ENCODE peak calls at places on chromosome 15, in ten cellular contexts. One of them, this sample, is unnamed.

GRCh38 chr15:38868326-38869114 is 303.9 kb upstream of the RASGRP1 start:
- DNase-seq in natural killer cell: no peak
- DNase-seq in trophoblast cell: peak; percentile 64
- DNase-seq in cardiac fibroblast: peak; percentile 97
- DNase-seq in Kasumi-1: no peak
- DNase-seq in endothelial cell: no peak
- DNase-seq in neural crest cell: no peak
- DNase-seq in NB4: no peak
- DNase-seq in fibroblast of the aortic adventitia: peak; percentile 88
- DNase-seq in iPS-NIHi11: no peak
- DNase-seq in this sample: peak; percentile 76

GRCh38 chr15:83843511-83843910 is 189.6 kb downstream of the ADAMTSL3 start:
- DNase-seq in Kasumi-1: no peak
- DNase-seq in cardiac fibroblast: peak; percentile 80
- DNase-seq in natural killer cell: no peak
- DNase-seq in trophoblast cell: no peak
- DNase-seq in iPS-NIHi11: no peak
- DNase-seq in fibroblast of the aortic adventitia: peak; percentile 99
- DNase-seq in endothelial cell: no peak
- DNase-seq in NB4: no peak
- DNase-seq in neural crest cell: no peak
- DNase-seq in this sample: peak; percentile 87

GRCh38 chr15:99481831-99482230 is 84.0 kb upstream of the MEF2A start:
- DNase-seq in trophoblast cell: no peak
- DNase-seq in Kasumi-1: no peak
- DNase-seq in natural killer cell: no peak
- DNase-seq in NB4: no peak
- DNase-seq in cardiac fibroblast: no peak
- DNase-seq in iPS-NIHi11: no peak
- DNase-seq in neural crest cell: no peak
- DNase-seq in fibroblast of the aortic adventitia: no peak
- DNase-seq in endothelial cell: no peak
- DNase-seq in this sample: no peak

GRCh38 chr15:67280217-67280616 is 25.6 kb downstream of the IQCH start:
- DNase-seq in natural killer cell: no peak
- DNase-seq in trophoblast cell: no peak
- DNase-seq in NB4: no peak
- DNase-seq in Kasumi-1: no peak
- DNase-seq in neural crest cell: no peak
- DNase-seq in iPS-NIHi11: no peak
- DNase-seq in fibroblast of the aortic adventitia: no peak
- DNase-seq in cardiac fibroblast: no peak
- DNase-seq in endothelial cell: no peak
- DNase-seq in this sample: no peak

GRCh38 chr15:64667736-64668161 is 107.6 kb downstream of the RBPMS2 start:
- DNase-seq in Kasumi-1: no peak
- DNase-seq in cardiac fibroblast: peak; percentile 74
- DNase-seq in endothelial cell: no peak
- DNase-seq in fibroblast of the aortic adventitia: peak; percentile 70
- DNase-seq in neural crest cell: no peak
- DNase-seq in iPS-NIHi11: no peak
- DNase-seq in NB4: no peak
- DNase-seq in trophoblast cell: no peak
- DNase-seq in natural killer cell: no peak
- DNase-seq in this sample: peak; percentile 84

GRCh38 chr15:44882499-44882968 is 74.0 kb upstream of the TERB2 start:
- DNase-seq in NB4: no peak
- DNase-seq in cardiac fibroblast: no peak
- DNase-seq in neural crest cell: no peak
- DNase-seq in Kasumi-1: no peak
- DNase-seq in endothelial cell: no peak
- DNase-seq in natural killer cell: no peak
- DNase-seq in iPS-NIHi11: no peak
- DNase-seq in trophoblast cell: no peak
- DNase-seq in fibroblast of the aortic adventitia: no peak
- DNase-seq in this sample: no peak

GRCh38 chr15:31489801-31490646 is 163.4 kb downstream of the KLF13 start:
- DNase-seq in cardiac fibroblast: peak; percentile 74
- DNase-seq in iPS-NIHi11: peak; percentile 74
- DNase-seq in Kasumi-1: peak; percentile 13
- DNase-seq in NB4: peak; percentile 64
- DNase-seq in fibroblast of the aortic adventitia: peak; percentile 75
- DNase-seq in neural crest cell: peak; percentile 32
- DNase-seq in trophoblast cell: peak; percentile 9
- DNase-seq in endothelial cell: no peak
- DNase-seq in natural killer cell: no peak
- DNase-seq in this sample: peak; percentile 34

GRCh38 chr15:62953496-62953895 is 89.1 kb upstream of the TPM1 start:
- DNase-seq in Kasumi-1: no peak
- DNase-seq in endothelial cell: no peak
- DNase-seq in NB4: no peak
- DNase-seq in natural killer cell: no peak
- DNase-seq in neural crest cell: no peak
- DNase-seq in iPS-NIHi11: no peak
- DNase-seq in trophoblast cell: no peak
- DNase-seq in fibroblast of the aortic adventitia: no peak
- DNase-seq in cardiac fibroblast: no peak
- DNase-seq in this sample: no peak

GRCh38 chr15:57237282-57237642 is 139.0 kb upstream of the CGNL1 start:
- DNase-seq in fibroblast of the aortic adventitia: no peak
- DNase-seq in Kasumi-1: no peak
- DNase-seq in trophoblast cell: no peak
- DNase-seq in NB4: no peak
- DNase-seq in cardiac fibroblast: no peak
- DNase-seq in iPS-NIHi11: peak; percentile 26
- DNase-seq in endothelial cell: no peak
- DNase-seq in natural killer cell: no peak
- DNase-seq in neural crest cell: no peak
- DNase-seq in this sample: no peak

GRCh38 chr15:71753346-71753745 is 57.0 kb upstream of the NR2E3 start:
- DNase-seq in natural killer cell: no peak
- DNase-seq in Kasumi-1: no peak
- DNase-seq in neural crest cell: no peak
- DNase-seq in endothelial cell: no peak
- DNase-seq in iPS-NIHi11: no peak
- DNase-seq in fibroblast of the aortic adventitia: peak; percentile 44
- DNase-seq in cardiac fibroblast: peak; percentile 48
- DNase-seq in trophoblast cell: no peak
- DNase-seq in NB4: no peak
- DNase-seq in this sample: no peak

GRCh38 chr15:45205192-45205591 is 17.4 kb upstream of the SHF start:
- DNase-seq in trophoblast cell: peak; percentile 72
- DNase-seq in endothelial cell: peak; percentile 76
- DNase-seq in neural crest cell: peak; percentile 71
- DNase-seq in NB4: peak; percentile 71
- DNase-seq in iPS-NIHi11: peak; percentile 76
- DNase-seq in natural killer cell: peak; percentile 35
- DNase-seq in Kasumi-1: peak; percentile 28
- DNase-seq in fibroblast of the aortic adventitia: peak; percentile 68
- DNase-seq in cardiac fibroblast: peak; percentile 76
- DNase-seq in this sample: peak; percentile 14

GRCh38 chr15:70852501-70853269 is 1.3 kb downstream of the LARP6 start:
- DNase-seq in neural crest cell: no peak
- DNase-seq in iPS-NIHi11: no peak
- DNase-seq in natural killer cell: no peak
- DNase-seq in Kasumi-1: no peak
- DNase-seq in fibroblast of the aortic adventitia: peak; percentile 68
- DNase-seq in cardiac fibroblast: peak; percentile 79
- DNase-seq in endothelial cell: no peak
- DNase-seq in trophoblast cell: no peak
- DNase-seq in NB4: no peak
- DNase-seq in this sample: peak; percentile 54

GRCh38 chr15:99981223-99981647 is 248.0 kb upstream of the LYSMD4 start:
- DNase-seq in endothelial cell: no peak
- DNase-seq in natural killer cell: no peak
- DNase-seq in trophoblast cell: no peak
- DNase-seq in cardiac fibroblast: no peak
- DNase-seq in neural crest cell: no peak
- DNase-seq in NB4: no peak
- DNase-seq in iPS-NIHi11: no peak
- DNase-seq in Kasumi-1: no peak
- DNase-seq in fibroblast of the aortic adventitia: no peak
- DNase-seq in this sample: no peak

GRCh38 chr15:63195257-63196023 is 6.0 kb downstream of the RAB8B start:
- DNase-seq in NB4: peak; percentile 41
- DNase-seq in fibroblast of the aortic adventitia: peak; percentile 25
- DNase-seq in iPS-NIHi11: no peak
- DNase-seq in endothelial cell: no peak
- DNase-seq in Kasumi-1: peak; percentile 22
- DNase-seq in natural killer cell: no peak
- DNase-seq in neural crest cell: no peak
- DNase-seq in cardiac fibroblast: no peak
- DNase-seq in trophoblast cell: no peak
- DNase-seq in this sample: no peak

GRCh38 chr15:84818221-84819131 is 1.3 kb downstream of the ALPK3 start:
- DNase-seq in neural crest cell: peak; percentile 16
- DNase-seq in iPS-NIHi11: peak; percentile 82
- DNase-seq in NB4: no peak
- DNase-seq in endothelial cell: peak; percentile 66
- DNase-seq in Kasumi-1: peak; percentile 26
- DNase-seq in trophoblast cell: no peak
- DNase-seq in natural killer cell: no peak
- DNase-seq in cardiac fibroblast: peak; percentile 60
- DNase-seq in fibroblast of the aortic adventitia: peak; percentile 22
- DNase-seq in this sample: peak; percentile 26

GRCh38 chr15:47885921-47886320 is 168.6 kb downstream of the SEMA6D start:
- DNase-seq in natural killer cell: no peak
- DNase-seq in fibroblast of the aortic adventitia: peak; percentile 12
- DNase-seq in neural crest cell: no peak
- DNase-seq in trophoblast cell: no peak
- DNase-seq in Kasumi-1: no peak
- DNase-seq in cardiac fibroblast: peak; percentile 90
- DNase-seq in endothelial cell: no peak
- DNase-seq in NB4: no peak
- DNase-seq in iPS-NIHi11: no peak
- DNase-seq in this sample: peak; percentile 90

GRCh38 chr15:68553994-68554715 is 24.6 kb upstream of the CORO2B start:
- DNase-seq in NB4: peak; percentile 64
- DNase-seq in endothelial cell: peak; percentile 90
- DNase-seq in natural killer cell: peak; percentile 37
- DNase-seq in fibroblast of the aortic adventitia: peak; percentile 76
- DNase-seq in Kasumi-1: peak; percentile 33
- DNase-seq in iPS-NIHi11: peak; percentile 83
- DNase-seq in trophoblast cell: peak; percentile 57
- DNase-seq in cardiac fibroblast: peak; percentile 76
- DNase-seq in neural crest cell: peak; percentile 93
- DNase-seq in this sample: no peak

GRCh38 chr15:55649058-55649423 is 60.9 kb upstream of the PYGO1 start:
- DNase-seq in cardiac fibroblast: peak; percentile 54
- DNase-seq in fibroblast of the aortic adventitia: peak; percentile 67
- DNase-seq in natural killer cell: no peak
- DNase-seq in NB4: no peak
- DNase-seq in neural crest cell: no peak
- DNase-seq in Kasumi-1: no peak
- DNase-seq in endothelial cell: no peak
- DNase-seq in trophoblast cell: peak; percentile 6
- DNase-seq in iPS-NIHi11: no peak
- DNase-seq in this sample: peak; percentile 86

GRCh38 chr15:34682673-34683072 is 72.1 kb downstream of the GJD2 start:
- DNase-seq in trophoblast cell: no peak
- DNase-seq in iPS-NIHi11: no peak
- DNase-seq in fibroblast of the aortic adventitia: peak; percentile 11
- DNase-seq in cardiac fibroblast: peak; percentile 86
- DNase-seq in endothelial cell: no peak
- DNase-seq in natural killer cell: no peak
- DNase-seq in Kasumi-1: no peak
- DNase-seq in neural crest cell: no peak
- DNase-seq in NB4: no peak
- DNase-seq in this sample: peak; percentile 64

GRCh38 chr15:80514071-80514780 is 110.0 kb downstream of the ARNT2 start:
- DNase-seq in cardiac fibroblast: peak; percentile 93
- DNase-seq in iPS-NIHi11: no peak
- DNase-seq in natural killer cell: no peak
- DNase-seq in Kasumi-1: no peak
- DNase-seq in endothelial cell: no peak
- DNase-seq in NB4: no peak
- DNase-seq in trophoblast cell: peak; percentile 41
- DNase-seq in neural crest cell: no peak
- DNase-seq in fibroblast of the aortic adventitia: peak; percentile 83
- DNase-seq in this sample: peak; percentile 77

GRCh38 chr15:65824031-65824743 is 32.1 kb upstream of the DENND4A start:
- DNase-seq in trophoblast cell: peak; percentile 66
- DNase-seq in NB4: peak; percentile 50
- DNase-seq in cardiac fibroblast: peak; percentile 79
- DNase-seq in natural killer cell: no peak
- DNase-seq in fibroblast of the aortic adventitia: peak; percentile 75
- DNase-seq in Kasumi-1: peak; percentile 78
- DNase-seq in endothelial cell: peak; percentile 68
- DNase-seq in iPS-NIHi11: peak; percentile 75
- DNase-seq in neural crest cell: peak; percentile 53
- DNase-seq in this sample: peak; percentile 33

GRCh38 chr15:64146041-64146440 is 5.5 kb upstream of the SNX22 start:
- DNase-seq in fibroblast of the aortic adventitia: no peak
- DNase-seq in endothelial cell: no peak
- DNase-seq in natural killer cell: no peak
- DNase-seq in iPS-NIHi11: no peak
- DNase-seq in NB4: no peak
- DNase-seq in neural crest cell: no peak
- DNase-seq in cardiac fibroblast: no peak
- DNase-seq in trophoblast cell: no peak
- DNase-seq in Kasumi-1: no peak
- DNase-seq in this sample: no peak

GRCh38 chr15:31238369-31238768 is 88.3 kb upstream of the KLF13 start:
- DNase-seq in trophoblast cell: no peak
- DNase-seq in NB4: no peak
- DNase-seq in fibroblast of the aortic adventitia: no peak
- DNase-seq in natural killer cell: no peak
- DNase-seq in Kasumi-1: no peak
- DNase-seq in neural crest cell: no peak
- DNase-seq in iPS-NIHi11: no peak
- DNase-seq in cardiac fibroblast: no peak
- DNase-seq in endothelial cell: no peak
- DNase-seq in this sample: no peak

GRCh38 chr15:99983171-99983891 is 250.1 kb upstream of the LYSMD4 start:
- DNase-seq in Kasumi-1: no peak
- DNase-seq in fibroblast of the aortic adventitia: no peak
- DNase-seq in neural crest cell: no peak
- DNase-seq in cardiac fibroblast: no peak
- DNase-seq in iPS-NIHi11: peak; percentile 48
- DNase-seq in trophoblast cell: no peak
- DNase-seq in endothelial cell: peak; percentile 44
- DNase-seq in NB4: no peak
- DNase-seq in natural killer cell: no peak
- DNase-seq in this sample: no peak

GRCh38 chr15:66780172-66780972 is 78.3 kb downstream of the SMAD6 start:
- DNase-seq in NB4: no peak
- DNase-seq in neural crest cell: no peak
- DNase-seq in trophoblast cell: no peak
- DNase-seq in iPS-NIHi11: peak; percentile 63
- DNase-seq in endothelial cell: no peak
- DNase-seq in fibroblast of the aortic adventitia: peak; percentile 75
- DNase-seq in natural killer cell: no peak
- DNase-seq in Kasumi-1: no peak
- DNase-seq in cardiac fibroblast: peak; percentile 74
- DNase-seq in this sample: peak; percentile 91

GRCh38 chr15:63931556-63931955 is 97.8 kb upstream of the HERC1 start:
- DNase-seq in neural crest cell: no peak
- DNase-seq in trophoblast cell: no peak
- DNase-seq in NB4: no peak
- DNase-seq in endothelial cell: no peak
- DNase-seq in fibroblast of the aortic adventitia: no peak
- DNase-seq in natural killer cell: no peak
- DNase-seq in iPS-NIHi11: no peak
- DNase-seq in cardiac fibroblast: no peak
- DNase-seq in Kasumi-1: no peak
- DNase-seq in this sample: no peak

GRCh38 chr15:96042734-96043224 is 287.7 kb upstream of the NR2F2 start:
- DNase-seq in endothelial cell: no peak
- DNase-seq in fibroblast of the aortic adventitia: peak; percentile 68
- DNase-seq in neural crest cell: no peak
- DNase-seq in Kasumi-1: peak; percentile 76
- DNase-seq in NB4: peak; percentile 90
- DNase-seq in natural killer cell: no peak
- DNase-seq in iPS-NIHi11: no peak
- DNase-seq in trophoblast cell: no peak
- DNase-seq in cardiac fibroblast: no peak
- DNase-seq in this sample: no peak

GRCh38 chr15:69976366-69976994 is 121.2 kb downstream of the TLE3 start:
- DNase-seq in NB4: peak; percentile 65
- DNase-seq in endothelial cell: peak; percentile 69
- DNase-seq in fibroblast of the aortic adventitia: peak; percentile 54
- DNase-seq in trophoblast cell: peak; percentile 8
- DNase-seq in natural killer cell: no peak
- DNase-seq in neural crest cell: peak; percentile 65
- DNase-seq in Kasumi-1: peak; percentile 41
- DNase-seq in cardiac fibroblast: peak; percentile 58
- DNase-seq in iPS-NIHi11: peak; percentile 74
- DNase-seq in this sample: peak; percentile 10